ENCODE peak calls at places on chromosomes 3 and 15, in six cellular contexts. N, D, C, A, O and X are unnamed samples.

GRCh38 chr3:186644683-186645082 is 4.5 kb downstream of the FETUB start:
- DNase-seq in O (no peak), C (no peak), N (no peak), D (no peak), A (no peak), X (peak; percentile 65)

GRCh38 chr15:49060710-49061483 is 14.7 kb upstream of the SECISBP2L start:
- DNase-seq in A (no peak), C (no peak), O (no peak), D (no peak), N (no peak), X (no peak)

GRCh38 chr3:136818191-136818850 is 605 bp upstream of the SLC35G2 start:
- DNase-seq in N (no peak), O (peak; percentile 50), D (no peak), C (peak; percentile 44), A (peak; percentile 31), X (no peak)

GRCh38 chr15:73341886-73342600 is 26.7 kb downstream of the HCN4 start:
- DNase-seq in O (no peak), D (peak; percentile 69), A (no peak), N (no peak), C (no peak), X (no peak)

GRCh38 chr3:71258116-71258515 is 325.4 kb downstream of the FOXP1 start:
- DNase-seq in O (peak; percentile 40), D (peak; percentile 64), A (no peak), N (no peak), C (no peak), X (no peak)

GRCh38 chr15:58793862-58794261 is 22.8 kb downstream of the MINDY2 start:
- DNase-seq in D (no peak), A (no peak), O (no peak), C (no peak), N (no peak), X (no peak)

GRCh38 chr3:18238721-18239331 is 186.3 kb downstream of the SATB1 start:
- DNase-seq in A (no peak), D (no peak), N (no peak), O (no peak), C (no peak), X (no peak)

GRCh38 chr3:196962108-196962929 is 6.3 kb downstream of the PIGZ start:
- DNase-seq in O (no peak), N (no peak), C (no peak), D (no peak), A (no peak), X (no peak)